ENCODE peak calls at places on chromosomes 1 and 21, in six cellular contexts. One of them, this sample, is unnamed.
A peak's percentile ranks its signal among the peaks of the same experiment; 100 is the strongest.

GRCh38 chr1:32091591-32091990 is 16.3 kb upstream of the KPNA6 start:
- DNase-seq in hepatocyte: no peak
- DNase-seq in GM23248: no peak
- DNase-seq in IMR-90: no peak
- DNase-seq in CD8-positive, alpha-beta memory T cell: no peak
- DNase-seq in BE2C: no peak
- DNase-seq in this sample: no peak

GRCh38 chr21:34511154-34511553 is 856 bp downstream of the KCNE1 start:
- DNase-seq in hepatocyte: no peak
- DNase-seq in GM23248: peak; percentile 66
- DNase-seq in IMR-90: no peak
- DNase-seq in CD8-positive, alpha-beta memory T cell: no peak
- DNase-seq in BE2C: no peak
- DNase-seq in this sample: no peak

GRCh38 chr1:86965012-86965826 is 50.8 kb downstream of the HS2ST1 start:
- DNase-seq in hepatocyte: peak; percentile 26
- DNase-seq in GM23248: peak; percentile 68
- DNase-seq in IMR-90: peak; percentile 54
- DNase-seq in CD8-positive, alpha-beta memory T cell: no peak
- DNase-seq in BE2C: peak; percentile 20
- DNase-seq in this sample: peak; percentile 48

GRCh38 chr1:206933333-206933945 is 11.7 kb upstream of the FCMR start:
- DNase-seq in hepatocyte: no peak
- DNase-seq in GM23248: peak; percentile 33
- DNase-seq in IMR-90: no peak
- DNase-seq in CD8-positive, alpha-beta memory T cell: peak; percentile 64
- DNase-seq in BE2C: peak; percentile 71
- DNase-seq in this sample: peak; percentile 55

GRCh38 chr1:28553229-28553930 is 495 bp downstream of the TRNAU1AP start:
- DNase-seq in hepatocyte: peak; percentile 70
- DNase-seq in GM23248: peak; percentile 66
- DNase-seq in IMR-90: peak; percentile 51
- DNase-seq in CD8-positive, alpha-beta memory T cell: peak; percentile 5
- DNase-seq in BE2C: peak; percentile 19
- DNase-seq in this sample: peak; percentile 59

GRCh38 chr1:26305667-26306289 is 658 bp downstream of the UBXN11 start:
- DNase-seq in hepatocyte: no peak
- DNase-seq in GM23248: no peak
- DNase-seq in IMR-90: no peak
- DNase-seq in CD8-positive, alpha-beta memory T cell: no peak
- DNase-seq in BE2C: no peak
- DNase-seq in this sample: no peak

GRCh38 chr1:225254676-225255075 is 173.2 kb downstream of the LBR start:
- DNase-seq in hepatocyte: no peak
- DNase-seq in GM23248: no peak
- DNase-seq in IMR-90: no peak
- DNase-seq in CD8-positive, alpha-beta memory T cell: no peak
- DNase-seq in BE2C: no peak
- DNase-seq in this sample: no peak

GRCh38 chr21:46092026-46092764 is 5.7 kb upstream of the COL6A2 start:
- DNase-seq in hepatocyte: peak; percentile 62
- DNase-seq in GM23248: peak; percentile 99
- DNase-seq in IMR-90: peak; percentile 99
- DNase-seq in CD8-positive, alpha-beta memory T cell: no peak
- DNase-seq in BE2C: no peak
- DNase-seq in this sample: no peak

GRCh38 chr1:166813508-166814223 is 25.6 kb upstream of the POGK start:
- DNase-seq in hepatocyte: no peak
- DNase-seq in GM23248: no peak
- DNase-seq in IMR-90: no peak
- DNase-seq in CD8-positive, alpha-beta memory T cell: no peak
- DNase-seq in BE2C: no peak
- DNase-seq in this sample: no peak

GRCh38 chr1:24424207-24424606 is 8.6 kb downstream of the NIPAL3 start:
- DNase-seq in hepatocyte: no peak
- DNase-seq in GM23248: no peak
- DNase-seq in IMR-90: no peak
- DNase-seq in CD8-positive, alpha-beta memory T cell: no peak
- DNase-seq in BE2C: no peak
- DNase-seq in this sample: no peak

GRCh38 chr1:1782399-1783221 is 4.3 kb upstream of the NADK start:
- DNase-seq in hepatocyte: peak; percentile 81
- DNase-seq in GM23248: peak; percentile 88
- DNase-seq in IMR-90: peak; percentile 54
- DNase-seq in CD8-positive, alpha-beta memory T cell: no peak
- DNase-seq in BE2C: no peak
- DNase-seq in this sample: no peak

GRCh38 chr1:1785666-1786065 is 7.4 kb upstream of the NADK start:
- DNase-seq in hepatocyte: no peak
- DNase-seq in GM23248: no peak
- DNase-seq in IMR-90: no peak
- DNase-seq in CD8-positive, alpha-beta memory T cell: no peak
- DNase-seq in BE2C: no peak
- DNase-seq in this sample: no peak

GRCh38 chr1:1784933-1785332 is 6.7 kb upstream of the NADK start:
- DNase-seq in hepatocyte: no peak
- DNase-seq in GM23248: no peak
- DNase-seq in IMR-90: no peak
- DNase-seq in CD8-positive, alpha-beta memory T cell: no peak
- DNase-seq in BE2C: no peak
- DNase-seq in this sample: no peak

GRCh38 chr1:1781526-1781903 is 3.2 kb upstream of the NADK start:
- DNase-seq in hepatocyte: no peak
- DNase-seq in GM23248: peak; percentile 16
- DNase-seq in IMR-90: no peak
- DNase-seq in CD8-positive, alpha-beta memory T cell: no peak
- DNase-seq in BE2C: no peak
- DNase-seq in this sample: no peak

GRCh38 chr1:1783320-1783719 is 5.0 kb upstream of the NADK start:
- DNase-seq in hepatocyte: no peak
- DNase-seq in GM23248: no peak
- DNase-seq in IMR-90: no peak
- DNase-seq in CD8-positive, alpha-beta memory T cell: no peak
- DNase-seq in BE2C: no peak
- DNase-seq in this sample: no peak
- H3K4me3 ChIP-seq in hepatocyte: no peak overlapping the region
- H3K4me3 ChIP-seq in GM23248: no peak overlapping the region
- H3K4me3 ChIP-seq in IMR-90: no peak overlapping the region
- H3K4me3 ChIP-seq in CD8-positive, alpha-beta memory T cell: no peak overlapping the region
- H3K4me3 ChIP-seq in BE2C: no peak overlapping the region
- H3K4me3 ChIP-seq in this sample: no peak overlapping the region

DNA sequence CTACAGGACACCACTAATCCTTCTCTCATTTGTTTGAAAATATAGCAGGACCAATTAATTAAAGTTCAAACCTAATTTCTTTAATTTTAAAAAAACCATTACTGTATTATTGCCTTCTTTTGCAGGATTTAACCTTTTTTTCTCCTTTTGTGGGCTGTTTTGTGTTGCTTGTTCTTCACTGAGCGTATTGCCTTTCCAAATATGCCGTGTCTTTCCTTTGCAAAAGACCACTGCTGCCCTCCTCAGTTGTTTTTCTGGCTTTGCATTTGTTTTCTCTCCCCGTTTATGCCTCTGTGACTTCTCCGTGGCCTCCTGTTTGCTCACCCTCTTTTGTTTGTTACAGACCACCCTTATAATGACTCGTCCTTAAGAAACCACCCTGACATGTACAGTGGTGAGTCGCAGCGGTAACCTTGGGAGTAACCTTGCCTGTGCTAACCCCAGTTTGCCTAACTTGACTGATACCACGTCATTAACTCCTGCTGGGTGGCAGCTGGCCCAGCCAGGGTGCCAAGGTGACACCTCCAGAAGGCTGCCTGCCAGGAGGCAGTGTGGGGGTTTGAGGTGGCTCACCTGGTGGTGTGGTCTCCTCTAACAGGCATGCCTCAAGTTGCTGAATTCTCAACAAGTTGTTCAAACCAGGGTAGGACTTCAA is 81.1 kb upstream of the CNTN2 start:
- DNase-seq in hepatocyte: no peak
- DNase-seq in GM23248: peak; percentile 9
- DNase-seq in IMR-90: no peak
- DNase-seq in CD8-positive, alpha-beta memory T cell: no peak
- DNase-seq in BE2C: no peak
- DNase-seq in this sample: no peak
- H3K4me1 ChIP-seq in hepatocyte: no peaks in the 10 kb centered on the region
- H3K4me1 ChIP-seq in GM23248: no peaks in the 10 kb centered on the region
- H3K4me1 ChIP-seq in IMR-90: no peaks in the 10 kb centered on the region
- H3K4me1 ChIP-seq in CD8-positive, alpha-beta memory T cell: no peaks in the 10 kb centered on the region
- H3K4me1 ChIP-seq in BE2C: no peaks in the 10 kb centered on the region
- H3K4me1 ChIP-seq in this sample: no peaks in the 10 kb centered on the region

GRCh38 chr21:14418920-14419319 is 36.0 kb upstream of the HSPA13 start:
- DNase-seq in hepatocyte: no peak
- DNase-seq in GM23248: no peak
- DNase-seq in IMR-90: no peak
- DNase-seq in CD8-positive, alpha-beta memory T cell: no peak
- DNase-seq in BE2C: no peak
- DNase-seq in this sample: no peak
- H3K9me3 ChIP-seq in hepatocyte: no peaks in the 10 kb centered on the region
- H3K9me3 ChIP-seq in GM23248: no peaks in the 10 kb centered on the region
- H3K9me3 ChIP-seq in IMR-90: peaks cover 4% of the 10 kb centered on the region
- H3K9me3 ChIP-seq in CD8-positive, alpha-beta memory T cell: peaks cover 7% of the 10 kb centered on the region
- H3K9me3 ChIP-seq in BE2C: no peaks in the 10 kb centered on the region
- H3K9me3 ChIP-seq in this sample: peaks cover 12% of the 10 kb centered on the region

GRCh38 chr1:54884768-54885167 is 2.2 kb downstream of the DHCR24 start:
- DNase-seq in hepatocyte: no peak
- DNase-seq in GM23248: no peak
- DNase-seq in IMR-90: no peak
- DNase-seq in CD8-positive, alpha-beta memory T cell: no peak
- DNase-seq in BE2C: no peak
- DNase-seq in this sample: no peak
- H3K4me3 ChIP-seq in hepatocyte: peak overlapping the region; percentile 11
- H3K4me3 ChIP-seq in GM23248: no peak overlapping the region
- H3K4me3 ChIP-seq in IMR-90: no peak overlapping the region
- H3K4me3 ChIP-seq in CD8-positive, alpha-beta memory T cell: no peak overlapping the region
- H3K4me3 ChIP-seq in BE2C: peak overlapping the region; percentile 71
- H3K4me3 ChIP-seq in this sample: no peak overlapping the region

This sample was measured in SJCRH30.